ENCODE peak calls at places on chromosome 2, in four cellular contexts. N, W, L and U are unnamed samples.

GRCh38 chr2:64322433-64322832 is 131.5 kb upstream of the LGALSL start:
- DNase-seq in L (no peak), W (no peak), N (no peak), U (no peak)

GRCh38 chr2:223576873-223577272 is 25.3 kb downstream of the SCG2 start:
- DNase-seq in L (no peak), N (peak; percentile 47), W (no peak), U (no peak)

GRCh38 chr2:167333245-167333644 is 445.0 kb downstream of the XIRP2 start:
- DNase-seq in L (no peak), W (no peak), N (peak; percentile 58), U (no peak)

GRCh38 chr2:46847726-46848421 is 67.7 kb downstream of the MCFD2 start:
- DNase-seq in L (no peak), W (no peak), N (no peak), U (no peak)

GRCh38 chr2:85459771-85460170 is 41.3 kb downstream of the SH2D6 start:
- DNase-seq in L (no peak), W (no peak), N (no peak), U (no peak)

GRCh38 chr2:109218087-109218791 is 89.2 kb downstream of the SH3RF3 start:
- DNase-seq in L (no peak), N (no peak), W (no peak), U (no peak)

GRCh38 chr2:131042161-131042775 is 51.0 kb downstream of the FAM168B start:
- DNase-seq in W (no peak), N (peak; percentile 52), L (no peak), U (no peak)

GRCh38 chr2:239689985-239690384 is 289.2 kb upstream of the HDAC4 start:
- DNase-seq in L (no peak), W (no peak), N (peak; percentile 34), U (no peak)

GRCh38 chr2:98086491-98087446 is at the start of gene VWA3B:
- DNase-seq in N (peak; percentile 95), W (peak; percentile 78), L (peak; percentile 70), U (peak; percentile 87)

GRCh38 chr2:75102011-75102410 is 97.3 kb downstream of the TACR1 start:
- DNase-seq in W (no peak), L (no peak), N (no peak), U (no peak)

GRCh38 chr2:118945921-118946320 is 3.9 kb downstream of the MARCO start:
- DNase-seq in L (no peak), W (no peak), N (no peak), U (no peak)
- TF ChIP-seq CTCF in L (no peak), W (no peak), N (peak; percentile 15), U (no peak)

GRCh38 chr2:31349684-31350083 is 64.9 kb downstream of the XDH start:
- DNase-seq in W (no peak), N (no peak), L (no peak), U (no peak)

GRCh38 chr2:31353121-31353520 is 61.4 kb downstream of the XDH start:
- DNase-seq in L (no peak), W (no peak), N (no peak), U (no peak)

GRCh38 chr2:31349160-31349559 is 65.4 kb downstream of the XDH start:
- DNase-seq in L (no peak), W (no peak), N (no peak), U (no peak)

GRCh38 chr2:31359229-31359628 is 55.3 kb downstream of the XDH start:
- DNase-seq in N (no peak), L (no peak), W (no peak), U (no peak)

GRCh38 chr2:31354837-31355236 is 59.7 kb downstream of the XDH start:
- DNase-seq in N (peak; percentile 21), L (no peak), W (no peak), U (no peak)
- TF ChIP-seq CTCF in N (peak; percentile 77), L (no peak), W (peak; percentile 40), U (peak; percentile 23)

DNA sequence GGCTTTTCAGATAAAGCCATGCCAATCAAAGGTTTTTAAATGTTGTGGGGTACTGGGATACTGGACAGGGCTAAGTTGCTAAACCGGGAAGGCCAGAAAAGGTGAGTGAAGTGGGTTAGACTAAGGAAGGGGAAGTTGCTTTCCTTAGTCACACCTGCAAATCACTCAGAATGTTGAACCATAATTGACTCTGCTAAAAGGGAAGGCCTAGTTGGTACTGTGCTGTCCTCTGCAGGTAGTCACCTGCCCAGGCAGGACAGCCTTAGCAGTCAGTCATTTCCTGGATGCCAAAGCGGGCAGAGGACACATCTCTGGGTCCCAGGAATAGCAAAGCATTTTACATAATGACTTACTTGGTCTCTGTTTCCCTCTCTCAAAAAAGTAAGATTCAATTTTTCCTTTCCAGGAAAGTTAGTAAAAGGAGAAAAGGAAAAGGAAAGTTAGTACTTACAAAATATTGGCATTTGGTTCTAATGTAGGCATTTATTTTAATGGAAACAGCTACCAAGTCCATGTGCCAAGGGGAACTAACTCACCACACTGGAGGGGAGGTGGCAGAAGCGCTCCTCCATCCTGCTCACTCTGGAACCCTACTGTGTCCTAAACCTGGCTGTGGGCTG is 60.2 kb downstream of the RFTN2 start:
- DNase-seq in W (no peak), N (no peak), L (no peak), U (no peak)
- TF ChIP-seq CTCF in W (no peak), N (peak; percentile 67), L (no peak), U (no peak)

DNA sequence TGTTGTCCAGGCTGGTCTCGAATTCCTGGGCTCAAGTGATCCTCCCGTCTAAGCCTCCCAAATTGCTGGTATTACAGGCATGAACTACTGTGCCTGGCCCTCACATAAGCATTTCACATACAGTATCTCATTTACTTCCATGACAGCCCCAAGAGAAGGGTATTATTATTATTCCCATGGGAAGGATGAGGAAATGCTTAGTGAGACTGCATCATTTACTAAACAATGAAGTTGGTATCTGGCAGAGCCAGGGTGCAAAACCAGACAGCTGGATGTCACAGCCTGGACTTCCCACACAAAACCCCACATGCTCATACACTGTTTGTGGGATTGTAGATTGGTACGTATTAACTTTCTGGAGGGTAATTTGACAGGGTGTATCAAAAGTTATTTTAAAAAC is 29.9 kb downstream of the DAPL1 start:
- DNase-seq in L (no peak), N (no peak), W (no peak), U (no peak)
- TF ChIP-seq CTCF in L (no peak), N (no peak), W (no peak), U (no peak)

GRCh38 chr2:8517850-8518480 is 163.9 kb upstream of the ID2 start:
- DNase-seq in L (no peak), N (no peak), W (no peak), U (no peak)

GRCh38 chr2:8514274-8514662 is 167.6 kb upstream of the ID2 start:
- DNase-seq in W (no peak), N (no peak), L (no peak), U (no peak)

GRCh38 chr2:8515390-8515761 is 166.5 kb upstream of the ID2 start:
- DNase-seq in L (no peak), N (no peak), W (no peak), U (no peak)

GRCh38 chr2:8514748-8515389 is 167.0 kb upstream of the ID2 start:
- DNase-seq in L (no peak), N (no peak), W (no peak), U (no peak)

GRCh38 chr2:8515864-8516533 is 165.9 kb upstream of the ID2 start:
- DNase-seq in N (no peak), L (no peak), W (no peak), U (no peak)
- TF ChIP-seq CTCF in N (no peak), L (no peak), W (no peak), U (no peak)

DNA sequence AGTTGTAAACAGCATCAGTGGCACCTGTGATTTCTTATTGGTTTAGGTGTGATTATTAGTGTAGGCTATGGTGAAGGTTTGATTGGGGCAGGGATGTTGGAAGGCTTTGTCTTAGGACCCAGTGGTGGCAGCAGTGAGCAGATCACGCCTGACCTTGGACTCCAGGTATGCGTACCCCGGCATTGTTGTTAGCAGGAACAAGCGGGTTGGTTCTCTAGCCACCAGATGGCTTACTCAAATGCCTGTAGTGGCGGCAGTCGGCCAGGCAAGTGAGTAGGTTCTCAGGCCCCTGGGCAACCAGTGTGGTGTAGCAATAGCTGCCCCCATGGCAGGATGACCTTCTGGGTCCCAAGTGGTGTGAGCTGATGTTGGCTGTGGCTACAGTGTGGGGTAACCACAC is 558.3 kb downstream of the KCNJ3 start:
- DNase-seq in W (no peak), L (no peak), N (peak; percentile 79), U (no peak)
- TF ChIP-seq CTCF in W (no peak), L (no peak), N (peak; percentile 58), U (no peak)

GRCh38 chr2:135876066-135876711 is at the start of gene MCM6:
- DNase-seq in N (peak; percentile 100), W (peak; percentile 95), L (peak; percentile 97), U (peak; percentile 96)
- TF ChIP-seq CTCF in N (peak; percentile 10), W (no peak), L (peak; percentile 46), U (no peak)

GRCh38 chr2:218732761-218733158 is 22.1 kb downstream of the TTLL4 start:
- DNase-seq in N (no peak), L (no peak), W (no peak), U (no peak)

GRCh38 chr2:218732052-218732760 is 21.6 kb downstream of the TTLL4 start:
- DNase-seq in N (no peak), W (no peak), L (no peak), U (no peak)

GRCh38 chr2:218726004-218726574 is 15.5 kb downstream of the TTLL4 start:
- DNase-seq in W (no peak), L (no peak), N (no peak), U (no peak)

GRCh38 chr2:218722876-218723477 is 12.3 kb downstream of the TTLL4 start:
- DNase-seq in L (no peak), W (no peak), N (no peak), U (no peak)

DNA sequence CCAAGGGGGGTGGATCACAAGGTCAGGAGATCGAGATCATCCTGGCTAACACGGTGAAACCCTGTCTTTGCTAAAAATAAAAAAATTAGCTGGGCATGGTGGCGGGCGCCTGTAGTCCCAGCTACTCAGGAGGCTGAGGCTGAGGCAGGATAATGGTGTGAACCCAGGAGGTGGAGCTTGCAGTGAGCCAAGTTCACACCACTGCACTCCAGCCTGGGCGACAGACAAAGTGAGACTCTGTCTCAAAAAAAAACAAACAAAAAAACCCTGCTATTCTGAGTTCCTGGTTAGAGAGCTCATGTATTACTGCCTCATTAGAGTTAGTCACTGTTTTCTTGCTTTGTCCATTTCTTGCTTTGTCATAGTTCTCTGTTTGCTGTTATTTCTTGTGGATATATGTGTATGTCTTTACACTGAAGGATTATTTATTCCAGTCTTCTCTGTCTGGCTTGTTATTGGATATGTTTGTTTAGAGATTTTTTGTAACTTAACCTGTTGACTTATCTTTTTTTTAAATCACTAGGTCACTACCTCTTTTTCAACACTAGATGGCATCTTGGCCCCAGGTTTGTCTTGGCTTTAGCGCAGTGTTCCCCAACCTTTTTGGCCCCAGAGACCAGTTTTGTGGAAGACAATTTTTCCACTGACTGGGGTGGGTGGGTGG is 17.0 kb downstream of the TTLL4 start:
- DNase-seq in L (no peak), N (no peak), W (no peak), U (no peak)
- TF ChIP-seq CTCF in L (peak; percentile 40), N (peak; percentile 67), W (no peak), U (no peak)